ENCODE peak calls at places on chromosomes 12 and 14, in six cellular contexts. L, U, E, Q, W and M are unnamed samples.

GRCh38 chr12:70577283-70577634 is 60.0 kb downstream of the PTPRB start:
- DNase-seq in L (no peak), U (no peak), E (no peak), Q (no peak), W (no peak), M (no peak)

GRCh38 chr12:19517583-19517982 is 78.3 kb downstream of the AEBP2 start:
- DNase-seq in L (no peak), U (no peak), E (peak), Q (no peak), W (no peak), M (no peak)

GRCh38 chr14:29892327-29892726 is 35.3 kb downstream of the PRKD1 start:
- DNase-seq in L (no peak), U (no peak), E (peak), Q (peak), W (no peak), M (no peak)

GRCh38 chr12:1369942-1370620 is 224.3 kb downstream of the FBXL14 start:
- DNase-seq in L (no peak), U (no peak), E (no peak), Q (no peak), W (no peak), M (no peak)

GRCh38 chr12:53973093-53974042 is at the start of gene HOXC11:
- DNase-seq in L (no peak), U (no peak), E (no peak), Q (no peak), W (no peak), M (no peak)

GRCh38 chr14:104558231-104559042 is 21.1 kb upstream of the C14orf180 start:
- DNase-seq in L (no peak), U (no peak), E (no peak), Q (no peak), W (peak), M (peak)

GRCh38 chr14:103279129-103280025 is 54.7 kb upstream of the EIF5 start:
- DNase-seq in L (no peak), U (no peak), E (no peak), Q (no peak), W (no peak), M (no peak)

GRCh38 chr12:76183459-76184186 is 99.1 kb upstream of the NAP1L1 start:
- DNase-seq in L (no peak), U (peak), E (peak), Q (no peak), W (no peak), M (peak)

GRCh38 chr12:49925433-49926194 is 21.9 kb upstream of the FAIM2 start:
- DNase-seq in L (no peak), U (no peak), E (no peak), Q (no peak), W (no peak), M (no peak)

GRCh38 chr12:53105712-53106439 is 2.6 kb downstream of the SOAT2 start:
- DNase-seq in L (no peak), U (no peak), E (no peak), Q (no peak), W (no peak), M (no peak)

GRCh38 chr12:6813363-6813762 is 8.3 kb upstream of the GPR162 start:
- DNase-seq in L (no peak), U (no peak), E (no peak), Q (no peak), W (no peak), M (no peak)

GRCh38 chr14:76312821-76313220 is 63.1 kb upstream of the ESRRB start:
- DNase-seq in L (no peak), U (no peak), E (no peak), Q (no peak), W (no peak), M (no peak)

GRCh38 chr14:57486767-57487379 is 6.8 kb downstream of the CCDC198 start:
- DNase-seq in L (no peak), U (no peak), E (peak), Q (peak), W (no peak), M (no peak)

GRCh38 chr14:68938515-68939423 is 40.3 kb downstream of the ACTN1 start:
- DNase-seq in L (no peak), U (no peak), E (peak), Q (peak), W (peak), M (no peak)

GRCh38 chr12:23337213-23337612 is 612.3 kb downstream of the SOX5 start:
- DNase-seq in L (no peak), U (no peak), E (no peak), Q (no peak), W (no peak), M (no peak)
- TF ChIP-seq CTCF in L (no peak), U (no peak), E (no peak), Q (no peak), W (no peak), M (no peak)

DNA sequence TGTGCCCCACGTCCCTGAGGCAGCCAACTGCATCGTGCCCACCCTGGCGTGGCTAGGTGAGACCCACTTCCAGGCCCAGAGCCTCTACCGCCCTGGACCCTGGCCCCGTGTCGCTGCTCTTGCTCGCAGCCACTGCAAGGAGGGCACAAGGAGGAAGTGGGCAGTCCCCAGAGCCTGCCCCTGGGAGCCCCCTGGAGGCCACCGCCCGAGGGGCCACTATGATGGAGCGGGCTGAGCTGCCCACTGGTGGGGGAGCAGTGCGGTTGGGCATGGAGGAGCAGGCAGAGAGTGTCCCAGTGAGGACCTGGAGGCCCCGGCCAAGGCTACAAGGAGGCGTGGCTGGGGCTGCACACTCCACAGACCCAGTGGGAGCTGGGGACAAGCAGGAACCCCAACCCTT is 323.6 kb downstream of the PCNX1 start:
- DNase-seq in L (no peak), U (no peak), E (no peak), Q (no peak), W (no peak), M (no peak)
- TF ChIP-seq CTCF in L (no peak), U (no peak), E (no peak), Q (no peak), W (no peak), M (no peak)

DNA sequence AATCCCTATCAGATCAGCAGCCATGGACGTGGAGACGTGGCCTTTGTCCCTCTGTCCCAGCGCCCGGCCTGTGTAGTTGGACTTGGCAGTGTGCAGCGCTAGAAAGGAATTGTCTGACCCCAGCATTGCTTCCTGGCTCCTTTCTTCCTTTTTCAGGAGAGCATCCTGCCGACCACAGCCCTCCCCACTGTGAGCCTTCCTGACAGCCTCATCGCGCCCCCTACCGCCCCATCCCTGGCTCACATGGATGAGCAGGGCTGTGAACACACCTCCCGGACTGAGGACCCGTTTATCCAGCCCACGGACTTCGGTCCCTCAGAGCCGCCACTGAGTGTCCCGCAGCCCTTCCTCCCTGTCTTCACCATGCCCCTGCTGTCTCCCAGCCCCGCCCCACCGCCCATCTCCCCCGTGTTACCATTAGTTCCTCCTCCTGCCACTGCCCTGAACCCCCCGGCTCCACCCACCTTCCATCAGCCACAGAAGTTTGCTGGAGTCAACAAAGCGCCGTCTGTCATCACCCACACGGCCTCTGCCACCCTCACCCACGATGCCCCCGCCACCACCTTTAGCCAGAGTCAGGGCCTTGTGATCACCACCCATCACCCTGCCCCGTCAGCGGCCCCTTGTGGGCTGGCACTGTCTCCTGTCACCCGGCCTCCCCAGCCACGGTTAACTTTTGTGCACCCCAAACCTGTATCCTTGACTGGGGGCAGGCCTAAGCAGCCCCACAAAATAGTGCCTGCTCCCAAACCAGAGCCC is 40.6 kb downstream of the IL31 start:
- DNase-seq in L (no peak), U (no peak), E (peak), Q (no peak), W (no peak), M (no peak)
- TF ChIP-seq CTCF in L (no peak), U (no peak), E (peak), Q (no peak), W (no peak), M (no peak)

GRCh38 chr12:67651380-67651695 is 2.8 kb downstream of the DYRK2 start:
- DNase-seq in L (no peak), U (no peak), E (peak), Q (no peak), W (no peak), M (no peak)
- TF ChIP-seq CTCF in L (no peak), U (peak), E (peak), Q (no peak), W (peak), M (no peak)

GRCh38 chr14:74979029-74979428 is 23.6 kb upstream of the PGF start:
- DNase-seq in L (no peak), U (no peak), E (no peak), Q (no peak), W (no peak), M (no peak)

GRCh38 chr14:74980746-74981661 is 21.7 kb upstream of the EIF2B2 start:
- DNase-seq in L (no peak), U (no peak), E (peak), Q (no peak), W (no peak), M (no peak)

GRCh38 chr14:74978416-74978947 is 23.1 kb upstream of the PGF start:
- DNase-seq in L (no peak), U (no peak), E (no peak), Q (no peak), W (no peak), M (no peak)

GRCh38 chr14:74980398-74980745 is 22.3 kb upstream of the EIF2B2 start:
- DNase-seq in L (no peak), U (no peak), E (peak), Q (no peak), W (no peak), M (no peak)

GRCh38 chr14:74979442-74980397 is 23.0 kb upstream of the EIF2B2 start:
- DNase-seq in L (no peak), U (no peak), E (peak), Q (no peak), W (no peak), M (no peak)
- TF ChIP-seq CTCF in L (no peak), U (no peak), E (peak), Q (no peak), W (no peak), M (no peak)

GRCh38 chr12:51270067-51270846 is at the start of gene SMAGP:
- DNase-seq in L (peak), U (peak), E (peak), Q (peak), W (peak), M (no peak)
- TF ChIP-seq CTCF in L (no peak), U (no peak), E (no peak), Q (peak), W (peak), M (no peak)

GRCh38 chr14:23159516-23159915 is 23.9 kb downstream of the SLC7A8 start:
- DNase-seq in L (no peak), U (no peak), E (no peak), Q (no peak), W (no peak), M (no peak)
- TF ChIP-seq CTCF in L (no peak), U (no peak), E (no peak), Q (no peak), W (no peak), M (no peak)

DNA sequence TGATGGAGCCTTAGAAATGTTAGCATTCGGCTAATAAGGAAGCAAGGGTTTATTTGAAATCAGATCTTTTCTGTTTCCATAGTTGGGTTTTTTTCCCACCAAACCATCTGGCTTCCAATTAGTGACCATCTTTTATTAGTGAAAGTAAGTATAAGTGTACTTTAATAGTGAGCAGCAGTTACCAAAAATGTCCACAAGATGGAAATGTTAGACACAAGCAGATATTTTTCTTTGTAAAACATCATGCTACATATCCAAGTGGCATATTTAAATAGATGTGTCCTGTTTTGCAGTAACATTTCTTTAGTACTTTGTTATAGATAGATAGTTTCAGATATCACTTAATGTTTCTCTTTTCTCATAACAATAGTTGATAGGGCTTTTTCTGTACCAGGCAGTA is 28.8 kb downstream of the YEATS4 start:
- DNase-seq in L (no peak), U (no peak), E (peak), Q (peak), W (no peak), M (no peak)
- TF ChIP-seq CTCF in L (no peak), U (peak), E (peak), Q (peak), W (peak), M (peak)

GRCh38 chr12:68912916-68913315 is 20.1 kb downstream of the CPM start:
- DNase-seq in L (no peak), U (no peak), E (no peak), Q (no peak), W (no peak), M (no peak)
- TF ChIP-seq CTCF in L (no peak), U (no peak), E (peak), Q (no peak), W (no peak), M (no peak)